ENCODE peak calls at places on chromosomes 13 and 19, in six cellular contexts. W, R, I, O, V and T are unnamed samples.

GRCh38 chr19:47497073-47497766 is 13.2 kb upstream of the KPTN start:
- DNase-seq in W (no peak), R (no peak), I (no peak), O (no peak), V (peak), T (no peak)

GRCh38 chr13:99086869-99087129 is 108.9 kb upstream of the DOCK9 start:
- DNase-seq in W (no peak), R (peak), I (no peak), O (no peak), V (peak), T (no peak)

GRCh38 chr19:18733196-18733647 is 49.7 kb downstream of the CRTC1 start:
- DNase-seq in W (peak), R (no peak), I (peak), O (peak), V (no peak), T (no peak)

GRCh38 chr13:109151255-109151654 is 521.8 kb downstream of the MYO16 start:
- DNase-seq in W (no peak), R (no peak), I (no peak), O (no peak), V (no peak), T (no peak)

GRCh38 chr13:44149821-44150220 is 223.8 kb upstream of the SERP2 start:
- DNase-seq in W (no peak), R (no peak), I (no peak), O (no peak), V (no peak), T (no peak)

GRCh38 chr13:33870046-33870668 is 52.2 kb downstream of the RFC3 start:
- DNase-seq in W (no peak), R (no peak), I (no peak), O (no peak), V (no peak), T (no peak)

GRCh38 chr13:27425151-27425917 is 915 bp downstream of the GTF3A start:
- DNase-seq in W (no peak), R (no peak), I (no peak), O (no peak), V (no peak), T (no peak)

GRCh38 chr19:45852941-45853340 is 10.0 kb downstream of the SYMPK start:
- DNase-seq in W (no peak), R (no peak), I (no peak), O (no peak), V (peak), T (no peak)

GRCh38 chr13:47904239-47904638 is 96.8 kb downstream of the SUCLA2 start:
- DNase-seq in W (no peak), R (no peak), I (no peak), O (no peak), V (no peak), T (no peak)

GRCh38 chr13:94711561-94712286 is 621 bp downstream of the SOX21 start:
- DNase-seq in W (no peak), R (peak), I (no peak), O (no peak), V (peak), T (no peak)

GRCh38 chr13:62879071-62879470 is 1463.4 kb upstream of the PCDH20 start:
- DNase-seq in W (no peak), R (no peak), I (no peak), O (peak), V (no peak), T (no peak)

GRCh38 chr13:100470841-100471505 is 117.6 kb downstream of the GGACT start:
- DNase-seq in W (no peak), R (no peak), I (no peak), O (no peak), V (no peak), T (no peak)

GRCh38 chr13:58434943-58435342 is 803.4 kb downstream of the PCDH17 start:
- DNase-seq in W (no peak), R (no peak), I (no peak), O (no peak), V (no peak), T (no peak)

GRCh38 chr13:36531746-36532486 is 99.6 kb downstream of the CCNA1 start:
- DNase-seq in W (no peak), R (no peak), I (no peak), O (no peak), V (no peak), T (no peak)